ENCODE peak calls at places on chromosomes 16 and 17, in seven cellular contexts. B is IMR-90, R is tibial nerve, T is transverse colon, J is endothelial cell of umbilical vein, K is NB4, Q is heart left ventricle. A is an unnamed sample.
A peak's percentile ranks its signal among the peaks of the same experiment; 100 is the strongest.

GRCh38 chr16:68676113-68676860 is 31.2 kb downstream of the CDH3 start:
- DNase-seq in K (no peak), Q (no peak), R (no peak), T (no peak), B (no peak), J (no peak), A (no peak)

GRCh38 chr16:87435399-87436224 is 43.5 kb downstream of the MAP1LC3B start:
- DNase-seq in Q (no peak), B (peak; percentile 97), K (no peak), T (no peak), J (peak; percentile 95), R (no peak), A (no peak)

GRCh38 chr17:17403899-17404576 is 72.8 kb upstream of the MED9 start:
- DNase-seq in Q (no peak), T (peak; percentile 45), K (peak; percentile 84), B (no peak), R (no peak), J (peak; percentile 82), A (no peak)

GRCh38 chr16:11871193-11871592 is 19.9 kb upstream of the RSL1D1 start:
- DNase-seq in T (no peak), K (peak; percentile 39), J (peak; percentile 34), R (no peak), Q (no peak), B (peak; percentile 30), A (no peak)

GRCh38 chr17:77343031-77343866 is 202.5 kb downstream of the SEC14L1 start:
- DNase-seq in K (no peak), B (no peak), J (no peak), R (peak; percentile 5), Q (peak; percentile 2), T (no peak), A (no peak)

GRCh38 chr17:28747046-28747691 is 3.4 kb downstream of the TRAF4 start:
- DNase-seq in T (peak; percentile 78), R (no peak), B (no peak), K (no peak), J (peak; percentile 37), Q (no peak), A (no peak)

GRCh38 chr16:1180772-1181714 is 28.1 kb downstream of the CACNA1H start:
- DNase-seq in Q (peak; percentile 67), K (no peak), R (no peak), T (no peak), J (no peak), B (no peak), A (no peak)

GRCh38 chr17:49132317-49132698 is 261 bp upstream of the B4GALNT2 start:
- DNase-seq in T (peak; percentile 21), B (no peak), K (no peak), J (no peak), R (no peak), Q (no peak), A (no peak)

GRCh38 chr17:13365331-13365730 is 236.4 kb downstream of the HS3ST3A1 start:
- DNase-seq in J (no peak), R (no peak), K (no peak), T (no peak), Q (no peak), B (peak; percentile 74), A (no peak)

GRCh38 chr17:81306491-81306890 is 11.4 kb upstream of the SLC38A10 start:
- DNase-seq in T (no peak), B (no peak), J (no peak), Q (no peak), R (no peak), K (no peak), A (no peak)

GRCh38 chr17:17911003-17911613 is 61.1 kb downstream of the TOM1L2 start:
- DNase-seq in B (no peak), R (no peak), K (no peak), T (no peak), J (no peak), Q (no peak), A (no peak)

GRCh38 chr17:21511368-21512195 is 135.4 kb downstream of the KCNJ12 start:
- DNase-seq in R (peak; percentile 73), B (peak; percentile 75), K (peak; percentile 78), J (peak; percentile 87), T (peak; percentile 85), Q (peak; percentile 83), A (peak; percentile 84)

GRCh38 chr17:67386965-67387551 is 10.0 kb downstream of the PITPNC1 start:
- DNase-seq in B (peak; percentile 55), T (peak; percentile 60), R (no peak), J (peak; percentile 52), K (peak; percentile 78), Q (no peak), A (no peak)

GRCh38 chr16:80656731-80657150 is 115.9 kb downstream of the DYNLRB2 start:
- DNase-seq in Q (no peak), B (no peak), J (no peak), K (no peak), T (no peak), R (no peak), A (no peak)
- TF ChIP-seq POLR2A in Q (no peak), B (no peak), J (no peak), K (no peak), T (no peak), R (no peak), A (no peak)

DNA sequence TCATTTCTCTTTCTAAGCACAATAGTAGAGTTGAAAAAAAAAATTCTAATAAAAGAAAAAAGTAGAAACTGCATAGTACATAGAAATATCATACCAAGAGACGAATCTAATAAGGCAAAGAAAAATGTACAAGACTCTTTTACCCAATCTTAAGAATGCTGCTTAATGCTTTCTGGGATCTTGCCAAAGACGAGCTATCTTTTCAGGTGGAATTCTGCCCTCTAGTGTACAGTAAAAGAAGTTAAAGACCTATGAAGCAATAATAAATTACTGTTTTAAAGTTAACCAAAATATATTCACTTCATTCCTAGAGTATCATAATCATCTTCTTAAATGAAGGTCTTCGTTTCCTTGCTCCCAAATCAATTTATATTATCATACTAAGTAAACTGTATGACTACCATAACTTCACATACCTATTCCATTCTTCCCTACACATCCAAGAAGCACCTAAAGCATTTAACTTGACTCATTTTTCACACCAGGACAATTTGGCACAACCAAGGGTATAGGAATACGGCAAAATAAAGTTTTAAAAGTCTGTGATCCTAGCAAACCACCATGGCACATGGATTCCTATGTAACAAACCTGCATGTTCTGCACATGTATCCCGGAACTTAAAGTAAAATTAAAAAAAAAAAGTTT is 47.7 kb downstream of the CFDP1 start:
- DNase-seq in J (peak; percentile 88), B (peak; percentile 88), K (peak; percentile 83), R (no peak), Q (no peak), T (no peak), A (no peak)
- TF ChIP-seq CTCF in J (peak; percentile 19), B (peak; percentile 74), K (peak; percentile 39), R (peak; percentile 68), Q (peak; percentile 85), T (peak; percentile 80), A (peak; percentile 85)

DNA sequence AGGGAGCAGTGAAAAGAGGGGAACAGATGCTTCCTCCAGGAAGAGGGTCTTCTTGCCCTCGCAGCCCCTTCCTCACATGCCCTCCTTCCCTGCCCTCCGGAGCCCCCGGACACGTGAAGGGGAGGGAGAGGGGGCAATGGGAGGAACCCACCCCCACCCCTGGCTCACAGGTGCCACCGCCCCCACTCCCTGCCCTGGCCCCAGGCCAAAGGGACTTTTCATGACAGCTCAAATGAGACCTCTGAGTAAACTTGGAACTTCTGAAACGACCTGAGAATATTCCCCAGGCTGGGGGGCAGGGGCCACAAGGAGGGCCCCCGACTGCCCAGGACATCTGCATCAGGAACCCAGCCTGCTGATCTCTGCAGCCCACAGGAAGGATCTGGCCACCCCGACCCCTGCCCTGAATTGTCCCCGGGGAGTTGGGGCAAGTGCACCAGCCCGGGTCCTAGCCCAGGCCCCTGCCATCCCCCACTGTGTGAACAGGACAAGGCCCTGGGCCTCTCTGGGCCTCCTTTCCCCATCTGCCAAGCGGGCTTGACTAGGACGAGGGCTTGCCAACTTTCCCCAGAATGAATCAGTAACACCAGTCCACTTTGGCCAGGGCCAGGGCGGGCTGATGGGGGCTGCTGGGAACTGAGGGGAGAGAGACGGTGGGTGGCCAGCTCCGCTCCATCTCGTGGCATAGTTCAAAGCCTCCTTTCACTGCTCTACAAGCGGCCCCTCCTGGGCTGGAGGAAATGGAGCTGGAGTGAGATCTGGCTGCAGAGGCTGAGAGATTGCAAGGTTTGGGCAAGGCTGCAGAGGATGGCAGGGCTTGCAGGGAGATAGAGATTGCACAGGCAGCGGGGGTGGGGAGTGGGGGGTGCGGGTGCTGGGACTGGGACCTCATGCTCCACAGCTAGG is 3.8 kb downstream of the IL21R start:
- DNase-seq in Q (no peak), B (peak; percentile 17), J (no peak), R (no peak), K (no peak), T (no peak), A (no peak)
- H3K4me3 ChIP-seq in Q (no peak overlapping the region), B (no peak overlapping the region), J (no peak overlapping the region), R (no peak overlapping the region), K (no peak overlapping the region), T (no peak overlapping the region), A (no peak overlapping the region)

GRCh38 chr17:33776903-33777302 is 478.2 kb upstream of the CCL2 start:
- DNase-seq in B (no peak), K (no peak), J (no peak), T (no peak), Q (no peak), R (no peak), A (no peak)

GRCh38 chr17:33777674-33778073 is 477.4 kb upstream of the CCL2 start:
- DNase-seq in K (no peak), Q (no peak), R (no peak), J (no peak), T (no peak), B (no peak), A (no peak)

GRCh38 chr17:33779399-33779697 is 475.7 kb upstream of the CCL2 start:
- DNase-seq in K (no peak), J (no peak), B (no peak), R (no peak), T (no peak), Q (no peak), A (no peak)

DNA sequence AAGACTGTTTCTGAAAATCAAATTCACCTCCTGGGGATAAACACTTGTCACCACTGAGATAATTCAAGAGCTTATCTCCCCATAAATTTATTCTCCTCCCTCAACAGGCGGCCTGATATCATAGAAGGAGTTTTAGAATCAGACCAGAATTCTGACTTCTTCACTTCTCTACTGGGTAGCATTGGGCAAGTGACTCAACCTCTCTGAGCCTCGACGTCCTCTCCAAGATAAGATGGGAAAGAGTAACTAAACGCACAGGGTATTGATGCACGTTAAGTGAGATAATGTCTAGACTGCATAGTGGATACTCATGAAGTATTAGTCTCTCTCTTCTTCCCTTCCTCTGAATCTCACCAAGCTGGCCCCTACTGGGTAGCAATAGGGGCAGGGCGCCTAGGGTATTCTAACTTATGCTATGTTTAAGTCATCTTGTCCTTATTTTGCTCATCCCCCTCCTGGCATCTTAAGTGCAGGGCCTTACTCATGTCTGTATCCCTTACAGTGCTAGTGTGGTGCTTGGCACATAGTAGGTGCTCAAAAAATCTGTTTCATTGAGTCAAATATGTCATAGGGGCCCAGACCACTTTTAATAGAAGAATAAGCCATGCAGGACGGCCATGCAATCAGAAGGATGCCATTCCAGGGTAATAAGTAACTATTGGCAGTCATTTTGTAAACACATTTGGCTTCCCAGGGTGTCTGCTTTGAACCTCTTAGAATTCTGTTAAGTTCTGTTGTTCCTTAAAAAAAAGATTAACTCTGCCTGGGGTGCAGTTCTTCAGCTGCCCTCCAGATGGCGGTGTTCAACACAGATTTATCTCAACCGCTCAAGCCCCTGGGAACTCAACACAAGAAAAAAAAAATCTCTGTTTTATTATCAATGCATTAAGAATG is 476.3 kb upstream of the CCL2 start:
- DNase-seq in R (peak; percentile 26), Q (peak; percentile 31), T (peak; percentile 30), J (peak; percentile 57), K (peak; percentile 76), B (peak; percentile 69), A (peak; percentile 23)
- TF ChIP-seq POLR2A in R (no peak), Q (no peak), T (no peak), J (no peak), K (no peak), B (no peak), A (no peak)

A was measured in gastrocnemius medialis.